ENCODE peak calls at places on chromosomes 3 and 15, in nine cellular contexts. G, V, Q, U, K, W, D, O and M are unnamed samples.

GRCh38 chr3:141797167-141797773 is 34.1 kb downstream of the GRK7 start:
- DNase-seq in G (peak; percentile 31), V (peak; percentile 72), Q (no peak), U (no peak), K (peak; percentile 70), W (peak; percentile 68), D (peak; percentile 67), O (peak; percentile 70), M (peak; percentile 80)

GRCh38 chr15:31098953-31099740 is 2.4 kb downstream of the TRPM1 start:
- DNase-seq in G (no peak), V (no peak), Q (no peak), U (no peak), K (no peak), W (no peak), D (no peak), O (no peak), M (no peak)

GRCh38 chr3:29515451-29515850 is 234.6 kb downstream of the RBMS3 start:
- DNase-seq in G (no peak), V (no peak), Q (peak; percentile 42), U (no peak), K (peak; percentile 49), W (no peak), D (no peak), O (no peak), M (peak; percentile 20)

GRCh38 chr15:68538291-68538690 is 40.5 kb upstream of the CORO2B start:
- DNase-seq in G (no peak), V (no peak), Q (no peak), U (no peak), K (no peak), W (no peak), D (no peak), O (no peak), M (no peak)

GRCh38 chr15:64857421-64857820 is 15.7 kb downstream of the PLEKHO2 start:
- DNase-seq in G (no peak), V (no peak), Q (peak; percentile 78), U (no peak), K (no peak), W (peak; percentile 45), D (no peak), O (no peak), M (no peak)

GRCh38 chr3:70021267-70021666 is 21.7 kb downstream of the SAMMSON start:
- DNase-seq in G (no peak), V (no peak), Q (no peak), U (no peak), K (no peak), W (no peak), D (no peak), O (no peak), M (no peak)

GRCh38 chr3:139319428-139320402 is 24.1 kb upstream of the MRPS22 start:
- DNase-seq in G (no peak), V (peak; percentile 61), Q (no peak), U (no peak), K (peak; percentile 36), W (no peak), D (no peak), O (no peak), M (peak; percentile 67)

GRCh38 chr3:173617490-173617889 is 219.9 kb downstream of the NLGN1 start:
- DNase-seq in G (peak; percentile 36), V (no peak), Q (no peak), U (no peak), K (no peak), W (peak; percentile 48), D (peak; percentile 50), O (no peak), M (no peak)

GRCh38 chr15:41474436-41474835 is 19.2 kb upstream of the ITPKA start:
- DNase-seq in G (peak; percentile 47), V (no peak), Q (no peak), U (no peak), K (no peak), W (no peak), D (no peak), O (no peak), M (no peak)

GRCh38 chr3:50811893-50812292 is 137.2 kb downstream of the DOCK3 start:
- DNase-seq in G (no peak), V (no peak), Q (no peak), U (no peak), K (no peak), W (no peak), D (no peak), O (no peak), M (no peak)

GRCh38 chr3:84110787-84111186 is 848.0 kb upstream of the CADM2 start:
- DNase-seq in G (no peak), V (no peak), Q (no peak), U (no peak), K (no peak), W (no peak), D (no peak), O (no peak), M (no peak)

GRCh38 chr3:46472736-46473135 is 8.0 kb upstream of the LTF start:
- DNase-seq in G (no peak), V (no peak), Q (no peak), U (peak; percentile 29), K (no peak), W (no peak), D (no peak), O (no peak), M (no peak)

GRCh38 chr15:73127302-73127936 is 75.2 kb downstream of the NEO1 start:
- DNase-seq in G (no peak), V (peak; percentile 75), Q (no peak), U (no peak), K (peak; percentile 38), W (no peak), D (no peak), O (peak; percentile 60), M (no peak)

GRCh38 chr15:52464040-52464439 is 64.6 kb downstream of the MYO5A start:
- DNase-seq in G (no peak), V (no peak), Q (no peak), U (no peak), K (no peak), W (no peak), D (no peak), O (no peak), M (no peak)

GRCh38 chr15:74336061-74337005 is 31.1 kb downstream of the CYP11A1 start:
- DNase-seq in G (no peak), V (no peak), Q (no peak), U (no peak), K (no peak), W (peak; percentile 27), D (peak; percentile 19), O (no peak), M (no peak)

GRCh38 chr15:90364251-90364650 is 12.2 kb downstream of the ZNF774 start:
- DNase-seq in G (no peak), V (no peak), Q (peak; percentile 67), U (no peak), K (no peak), W (no peak), D (no peak), O (no peak), M (no peak)

DNA sequence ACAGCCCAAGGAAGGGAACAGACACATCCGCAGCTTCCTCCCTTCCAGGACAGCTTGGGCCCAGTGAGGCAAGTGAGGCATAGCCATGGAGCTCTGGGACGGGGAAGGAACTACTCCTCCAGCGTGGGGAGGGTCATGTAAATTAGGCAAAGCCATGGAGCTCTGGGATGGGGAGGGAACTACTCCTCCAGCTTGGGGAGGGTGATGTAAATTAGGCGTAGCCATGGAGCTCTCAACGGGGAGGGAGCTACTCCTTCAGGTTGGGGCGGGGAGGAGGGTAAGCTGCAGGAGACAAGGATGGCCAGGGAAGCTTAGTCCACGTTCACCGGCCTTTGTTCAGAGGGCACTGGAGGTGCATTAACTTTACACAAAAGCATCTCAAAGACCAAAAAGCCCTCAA is 21.1 kb upstream of the BDH1 start:
- DNase-seq in G (no peak), V (no peak), Q (no peak), U (no peak), K (no peak), W (no peak), D (no peak), O (no peak), M (no peak)
- H3K4me1 ChIP-seq in G (no peaks in the 10 kb centered on the region), V (peaks cover 14% of the 10 kb centered on the region), Q (no peaks in the 10 kb centered on the region), U (no peaks in the 10 kb centered on the region), K (peaks cover 13% of the 10 kb centered on the region), W (no peaks in the 10 kb centered on the region), D (no peaks in the 10 kb centered on the region), O (no peaks in the 10 kb centered on the region), M (peaks cover 16% of the 10 kb centered on the region)

DNA sequence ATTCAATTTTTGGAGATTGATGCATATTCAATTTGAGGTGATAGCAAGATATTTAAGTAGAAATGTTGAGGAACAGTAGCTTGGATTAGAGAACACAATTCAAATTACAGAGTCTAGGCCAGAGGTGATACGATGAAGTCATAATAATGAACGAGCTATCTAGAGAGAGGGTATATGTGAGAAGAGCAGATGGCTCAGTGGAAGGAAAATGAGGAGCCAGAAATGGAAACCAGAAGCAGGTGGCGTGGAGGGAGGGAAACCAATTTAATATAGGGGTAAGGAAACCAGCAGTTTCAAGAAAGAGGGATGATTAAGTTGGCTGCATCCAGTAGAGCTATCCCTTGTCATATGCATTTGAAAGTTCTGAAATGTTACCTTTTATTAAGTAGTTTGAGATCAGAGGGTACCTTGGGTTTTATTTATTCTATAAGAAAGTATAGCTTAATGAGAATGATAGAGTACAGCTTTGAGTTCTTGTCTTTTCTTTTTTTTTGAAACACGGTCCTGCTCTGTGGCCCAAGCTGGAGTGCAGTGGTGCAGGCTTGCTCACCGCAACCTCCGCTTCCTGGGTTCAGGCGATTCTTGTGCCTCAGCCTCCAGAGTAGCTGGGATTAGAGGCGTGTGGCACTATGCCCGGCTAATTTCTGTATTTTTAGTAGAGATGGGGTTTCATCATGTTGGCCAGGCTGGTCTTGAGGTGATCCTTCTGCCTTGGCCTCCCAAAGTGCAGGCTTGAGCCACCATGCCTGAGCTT is 22.1 kb downstream of the NCK1 start:
- DNase-seq in G (no peak), V (no peak), Q (no peak), U (no peak), K (no peak), W (no peak), D (no peak), O (no peak), M (no peak)
- H3K4me3 ChIP-seq in G (no peak overlapping the region), V (no peak overlapping the region), Q (no peak overlapping the region), U (no peak overlapping the region), K (no peak overlapping the region), W (no peak overlapping the region), D (no peak overlapping the region), O (no peak overlapping the region), M (no peak overlapping the region)

DNA sequence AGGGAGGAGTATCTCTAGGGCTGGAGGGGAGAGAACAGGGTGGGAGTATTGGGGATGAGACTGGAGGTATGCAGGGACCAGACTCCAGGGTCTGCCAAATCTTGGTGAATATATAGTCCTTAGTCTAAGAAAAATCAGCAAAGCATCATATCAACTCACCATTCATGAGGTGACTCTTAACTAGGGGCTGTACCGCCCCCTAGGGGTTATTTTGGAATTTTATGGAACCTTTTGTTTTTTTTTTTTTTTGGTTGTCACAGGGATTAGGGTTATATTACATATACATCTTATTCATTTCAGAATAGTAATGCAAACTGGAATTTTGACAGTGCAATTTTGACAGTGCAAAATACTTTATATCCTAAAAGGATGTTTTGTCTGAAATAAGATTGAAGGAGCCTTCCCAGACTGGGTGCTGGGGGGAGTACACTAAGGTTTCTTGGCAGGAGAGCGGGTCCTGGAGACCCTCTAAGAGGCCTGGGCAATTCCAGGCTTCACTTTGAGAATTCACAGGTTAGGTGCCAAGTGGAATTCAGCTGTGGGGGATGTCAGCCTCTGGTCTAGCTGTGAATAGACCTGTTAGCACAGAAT is 7.5 kb downstream of the CMTM7 start:
- DNase-seq in G (no peak), V (peak; percentile 63), Q (no peak), U (no peak), K (peak; percentile 52), W (no peak), D (no peak), O (no peak), M (no peak)
- H3K36me3 ChIP-seq in G (no peaks in the 10 kb centered on the region), V (peaks cover 3% of the 10 kb centered on the region), Q (no peaks in the 10 kb centered on the region), U (no peaks in the 10 kb centered on the region), K (peaks cover 8% of the 10 kb centered on the region), W (no peaks in the 10 kb centered on the region), D (no peaks in the 10 kb centered on the region), O (no peaks in the 10 kb centered on the region), M (no peaks in the 10 kb centered on the region)

GRCh38 chr3:64224826-64225606 is at the start of gene PRICKLE2:
- DNase-seq in G (peak; percentile 67), V (peak; percentile 84), Q (peak; percentile 85), U (no peak), K (peak; percentile 82), W (peak; percentile 91), D (peak; percentile 46), O (peak; percentile 70), M (no peak)
- H3K4me1 ChIP-seq in G (peaks cover 77% of the 10 kb centered on the region), V (peaks cover 19% of the 10 kb centered on the region), Q (peaks cover 64% of the 10 kb centered on the region), U (no peaks in the 10 kb centered on the region), K (peaks cover 5% of the 10 kb centered on the region), W (no peaks in the 10 kb centered on the region), D (peaks cover 52% of the 10 kb centered on the region), O (no peaks in the 10 kb centered on the region), M (peaks cover 2% of the 10 kb centered on the region)